ENCODE peak calls at places on chromosomes 11 and 22, in nine cellular contexts. F, O, H, Q, I, V, Z, X and P are unnamed samples.

GRCh38 chr11:103055174-103055890 is 36.6 kb downstream of the DCUN1D5 start:
- DNase-seq in F (peak), O (peak), H (no peak), Q (no peak), I (no peak), V (no peak), Z (no peak), X (peak), P (no peak)

GRCh38 chr22:39520874-39521857 is 804 bp downstream of the ATF4 start:
- DNase-seq in F (peak), O (peak), H (peak), Q (peak), I (peak), V (peak), Z (no peak), X (peak), P (peak)

GRCh38 chr22:32411388-32411787 is 659 bp downstream of the RTCB start:
- DNase-seq in F (no peak), O (peak), H (no peak), Q (no peak), I (no peak), V (no peak), Z (no peak), X (peak), P (no peak)

GRCh38 chr22:35538801-35539321 is 1.8 kb upstream of the RASD2 start:
- DNase-seq in F (peak), O (no peak), H (peak), Q (peak), I (no peak), V (no peak), Z (peak), X (no peak), P (peak)

GRCh38 chr11:66727883-66728759 is 895 bp downstream of the SPTBN2 start:
- DNase-seq in F (peak), O (no peak), H (peak), Q (peak), I (no peak), V (no peak), Z (no peak), X (peak), P (peak)

GRCh38 chr11:64558869-64559268 is 32.2 kb upstream of the SLC22A12 start:
- DNase-seq in F (no peak), O (no peak), H (no peak), Q (no peak), I (no peak), V (no peak), Z (no peak), X (no peak), P (no peak)

GRCh38 chr22:38881464-38881871 is 9.5 kb upstream of the CBX6 start:
- DNase-seq in F (no peak), O (peak), H (no peak), Q (peak), I (no peak), V (no peak), Z (no peak), X (no peak), P (no peak)

GRCh38 chr11:119532551-119532950 is 109.6 kb upstream of the THY1 start:
- DNase-seq in F (no peak), O (no peak), H (no peak), Q (no peak), I (no peak), V (no peak), Z (no peak), X (no peak), P (no peak)

GRCh38 chr11:73950869-73951710 is at the start of gene DNAJB13:
- DNase-seq in F (peak), O (peak), H (peak), Q (no peak), I (no peak), V (no peak), Z (peak), X (peak), P (peak)

GRCh38 chr22:50408311-50408710 is 65.2 kb downstream of the PPP6R2 start:
- DNase-seq in F (no peak), O (no peak), H (no peak), Q (no peak), I (no peak), V (no peak), Z (no peak), X (no peak), P (no peak)

GRCh38 chr11:47186937-47187681 is 875 bp upstream of the PACSIN3 start:
- DNase-seq in F (peak), O (peak), H (peak), Q (peak), I (no peak), V (peak), Z (peak), X (peak), P (peak)

GRCh38 chr11:20050048-20050447 is 110.2 kb downstream of the DBX1 start:
- DNase-seq in F (no peak), O (no peak), H (no peak), Q (no peak), I (no peak), V (no peak), Z (no peak), X (no peak), P (no peak)

GRCh38 chr22:19001204-19001603 is 65.1 kb upstream of the PRODH start:
- DNase-seq in F (no peak), O (no peak), H (no peak), Q (no peak), I (no peak), V (no peak), Z (no peak), X (no peak), P (no peak)

GRCh38 chr11:72738199-72739141 is 13.7 kb downstream of the ARAP1 start:
- DNase-seq in F (peak), O (peak), H (no peak), Q (peak), I (peak), V (no peak), Z (no peak), X (peak), P (peak)

GRCh38 chr11:117089685-117090084 is 8.5 kb downstream of the SIK3 start:
- DNase-seq in F (no peak), O (no peak), H (no peak), Q (no peak), I (no peak), V (no peak), Z (no peak), X (no peak), P (no peak)

GRCh38 chr22:31488346-31488883 is 1.2 kb downstream of the EIF4ENIF1 start:
- DNase-seq in F (no peak), O (no peak), H (no peak), Q (no peak), I (no peak), V (no peak), Z (no peak), X (no peak), P (peak)

GRCh38 chr22:28783786-28784671 is 11.5 kb downstream of the CCDC117 start:
- DNase-seq in F (no peak), O (no peak), H (no peak), Q (no peak), I (no peak), V (no peak), Z (no peak), X (peak), P (no peak)

GRCh38 chr11:72779495-72780128 is 14.2 kb downstream of the STARD10 start:
- DNase-seq in F (no peak), O (no peak), H (no peak), Q (no peak), I (no peak), V (no peak), Z (no peak), X (no peak), P (no peak)

GRCh38 chr11:117941163-117941707 is 12.0 kb upstream of the TMPRSS13 start:
- DNase-seq in F (no peak), O (no peak), H (no peak), Q (no peak), I (no peak), V (no peak), Z (no peak), X (peak), P (no peak)

GRCh38 chr11:93740031-93740801 is 1.1 kb downstream of the TAF1D start:
- DNase-seq in F (no peak), O (peak), H (no peak), Q (peak), I (peak), V (no peak), Z (no peak), X (peak), P (no peak)

GRCh38 chr11:125401235-125401634 is 94.8 kb downstream of the FEZ1 start:
- DNase-seq in F (no peak), O (no peak), H (no peak), Q (no peak), I (no peak), V (no peak), Z (no peak), X (no peak), P (no peak)

GRCh38 chr11:62508336-62509058 is 38.1 kb downstream of the AHNAK start:
- DNase-seq in F (peak), O (no peak), H (peak), Q (peak), I (no peak), V (peak), Z (peak), X (peak), P (peak)

GRCh38 chr11:41286751-41287150 is 172.7 kb downstream of the LRRC4C start:
- DNase-seq in F (no peak), O (no peak), H (no peak), Q (no peak), I (no peak), V (no peak), Z (no peak), X (no peak), P (no peak)

DNA sequence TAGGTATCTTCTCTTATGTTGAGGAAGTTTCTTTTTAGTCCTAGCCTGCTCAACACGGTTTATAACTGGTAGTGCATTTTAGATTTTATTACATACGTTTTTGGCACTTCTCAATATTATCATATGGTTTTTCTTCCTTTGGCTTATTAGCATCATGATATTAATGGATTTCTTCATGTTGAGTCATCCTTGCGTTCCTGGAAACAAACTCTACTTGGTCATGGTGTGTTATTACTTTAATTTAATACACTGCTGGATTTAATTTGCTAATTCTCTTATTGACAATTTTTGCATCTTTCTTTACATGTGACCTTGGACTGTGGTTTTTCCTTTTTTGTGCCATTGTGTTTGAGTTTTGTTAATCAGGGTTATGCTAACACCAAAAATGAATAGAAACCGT is 20.5 kb downstream of the IGF2 start:
- DNase-seq in F (no peak), O (no peak), H (no peak), Q (no peak), I (no peak), V (no peak), Z (no peak), X (no peak), P (no peak)
- TF ChIP-seq CTCF in F (no peak), O (no peak), H (no peak), Q (no peak), I (no peak), V (no peak), Z (no peak), X (no peak), P (no peak)

GRCh38 chr11:83087035-83087434 is 15.3 kb upstream of the RAB30 start:
- DNase-seq in F (no peak), O (peak), H (no peak), Q (no peak), I (no peak), V (no peak), Z (no peak), X (peak), P (no peak)
- TF ChIP-seq CTCF in F (peak), O (no peak), H (peak), Q (no peak), I (no peak), V (no peak), Z (peak), X (peak), P (no peak)

GRCh38 chr22:45832180-45832579 is 144.8 kb downstream of the WNT7B start:
- DNase-seq in F (no peak), O (no peak), H (no peak), Q (no peak), I (no peak), V (no peak), Z (peak), X (no peak), P (no peak)
- TF ChIP-seq CTCF in F (no peak), O (no peak), H (peak), Q (no peak), I (no peak), V (no peak), Z (peak), X (no peak), P (no peak)

GRCh38 chr22:20238567-20239062 is 29.5 kb downstream of the RTN4R start:
- DNase-seq in F (peak), O (no peak), H (peak), Q (peak), I (peak), V (peak), Z (peak), X (peak), P (peak)
- TF ChIP-seq CTCF in F (peak), O (peak), H (peak), Q (peak), I (peak), V (peak), Z (peak), X (peak), P (peak)

GRCh38 chr11:86277741-86278140 is 24.3 kb upstream of the HIKESHI start:
- DNase-seq in F (no peak), O (no peak), H (no peak), Q (no peak), I (no peak), V (no peak), Z (no peak), X (no peak), P (no peak)

GRCh38 chr11:86275493-86276370 is 26.3 kb upstream of the HIKESHI start:
- DNase-seq in F (no peak), O (no peak), H (no peak), Q (no peak), I (no peak), V (no peak), Z (no peak), X (no peak), P (no peak)

GRCh38 chr11:86274999-86275398 is 27.0 kb upstream of the HIKESHI start:
- DNase-seq in F (no peak), O (no peak), H (no peak), Q (no peak), I (no peak), V (no peak), Z (no peak), X (no peak), P (no peak)

GRCh38 chr11:86278226-86278625 is 23.8 kb upstream of the HIKESHI start:
- DNase-seq in F (no peak), O (no peak), H (no peak), Q (no peak), I (no peak), V (no peak), Z (no peak), X (no peak), P (no peak)

GRCh38 chr11:86274503-86274902 is 27.5 kb upstream of the HIKESHI start:
- DNase-seq in F (no peak), O (no peak), H (no peak), Q (no peak), I (no peak), V (no peak), Z (peak), X (no peak), P (no peak)
- TF ChIP-seq CTCF in F (no peak), O (peak), H (peak), Q (no peak), I (peak), V (no peak), Z (peak), X (peak), P (no peak)